ENCODE peak calls at places on chromosomes 16 and 17, in five cellular contexts. F is HCT116, I is K562, Q is SK-N-SH, X is GM12878. G is an unnamed sample.

GRCh38 chr16:48384305-48384981 is 770 bp downstream of the SIAH1 start:
- DNase-seq in X (no peak), F (no peak), Q (peak), I (peak), G (peak)

GRCh38 chr16:49631521-49632041 is 224.3 kb downstream of the ZNF423 start:
- DNase-seq in F (no peak), Q (no peak), I (no peak), X (no peak), G (no peak)

GRCh38 chr16:49588061-49588460 is 214.5 kb downstream of the C16orf78 start:
- DNase-seq in F (no peak), Q (no peak), I (no peak), X (no peak), G (no peak)

GRCh38 chr17:50681260-50682200 is 26.2 kb downstream of the ANKRD40 start:
- DNase-seq in F (peak), X (no peak), Q (peak), I (peak), G (peak)

GRCh38 chr16:11462036-11462435 is 116.8 kb downstream of the RMI2 start:
- DNase-seq in Q (no peak), F (no peak), I (no peak), X (no peak), G (no peak)

GRCh38 chr17:49110504-49110903 is 22.1 kb upstream of the B4GALNT2 start:
- DNase-seq in F (no peak), I (no peak), Q (no peak), X (no peak), G (no peak)

GRCh38 chr16:90048347-90048722 is 28.8 kb downstream of the PRDM7 start:
- DNase-seq in I (no peak), F (no peak), Q (no peak), X (no peak), G (no peak)

GRCh38 chr16:89136931-89137330 is 34.6 kb upstream of the CDH15 start:
- DNase-seq in X (no peak), F (no peak), Q (no peak), I (no peak), G (no peak)

GRCh38 chr17:65278050-65278819 is 141.1 kb downstream of the RGS9 start:
- DNase-seq in Q (peak), X (no peak), I (peak), F (peak), G (peak)

GRCh38 chr17:20289984-20290383 is 177.4 kb downstream of the LGALS9B start:
- DNase-seq in Q (no peak), X (no peak), I (no peak), F (no peak), G (peak)

GRCh38 chr16:14409563-14409962 is 220.5 kb downstream of the PARN start:
- DNase-seq in Q (no peak), X (no peak), I (no peak), F (no peak), G (peak)

GRCh38 chr17:39231587-39232551 is 6.1 kb upstream of the STAC2 start:
- DNase-seq in I (peak), X (no peak), Q (peak), F (no peak), G (no peak)

GRCh38 chr16:88724855-88725555 is 18.7 kb downstream of the CTU2 start:
- DNase-seq in X (no peak), Q (peak), F (no peak), I (no peak), G (no peak)

GRCh38 chr17:63966646-63967265 is 6.0 kb downstream of the SCN4A start:
- DNase-seq in I (no peak), Q (no peak), F (no peak), X (peak), G (no peak)

GRCh38 chr16:86241681-86242080 is 268.6 kb upstream of the FOXF1 start:
- DNase-seq in F (no peak), X (no peak), I (no peak), Q (no peak), G (no peak)

GRCh38 chr16:50093607-50094570 is 28.1 kb downstream of the HEATR3 start:
- DNase-seq in X (no peak), Q (no peak), F (no peak), I (no peak), G (no peak)

GRCh38 chr16:69893086-69893485 is 58.0 kb upstream of the CLEC18A start:
- DNase-seq in X (no peak), I (no peak), Q (no peak), F (no peak), G (no peak)

GRCh38 chr17:51258756-51259573 is 884 bp downstream of the MBTD1 start:
- DNase-seq in X (no peak), Q (no peak), I (peak), F (no peak), G (peak)

GRCh38 chr17:61485067-61485775 is 33.0 kb downstream of the TBX4 start:
- DNase-seq in Q (no peak), I (no peak), X (no peak), F (no peak), G (no peak)

GRCh38 chr17:20211246-20211645 is 202.1 kb downstream of the SPECC1 start:
- DNase-seq in F (no peak), I (no peak), Q (no peak), X (no peak), G (no peak)

GRCh38 chr17:4796550-4796915 is 569 bp downstream of the PSMB6 start:
- DNase-seq in I (peak), X (no peak), Q (peak), F (no peak), G (peak)

GRCh38 chr16:68892214-68892613 is 48.9 kb downstream of the TANGO6 start:
- DNase-seq in I (no peak), Q (no peak), X (no peak), F (no peak), G (no peak)

GRCh38 chr16:75053791-75054555 is 55.1 kb downstream of the ZNRF1 start:
- DNase-seq in I (peak), Q (peak), F (peak), X (no peak), G (peak)

GRCh38 chr17:79732804-79733691 is 2.3 kb downstream of the ENPP7 start:
- DNase-seq in Q (no peak), I (no peak), X (peak), F (no peak), G (peak)
- TF ChIP-seq ZBTB33 in Q (no peak), I (no peak), X (no peak), F (no peak), G (peak)

GRCh38 chr17:2427215-2427614 is 26.4 kb upstream of the MNT start:
- DNase-seq in X (no peak), F (no peak), Q (no peak), I (no peak), G (no peak)

GRCh38 chr17:2420131-2420530 is 19.3 kb upstream of the MNT start:
- DNase-seq in X (no peak), Q (no peak), F (no peak), I (no peak), G (no peak)

GRCh38 chr17:2419526-2419925 is 18.7 kb upstream of the MNT start:
- DNase-seq in I (no peak), X (no peak), Q (no peak), F (no peak), G (no peak)

GRCh38 chr17:2421315-2422147 is 20.7 kb upstream of the MNT start:
- DNase-seq in Q (no peak), X (no peak), F (no peak), I (no peak), G (no peak)

DNA sequence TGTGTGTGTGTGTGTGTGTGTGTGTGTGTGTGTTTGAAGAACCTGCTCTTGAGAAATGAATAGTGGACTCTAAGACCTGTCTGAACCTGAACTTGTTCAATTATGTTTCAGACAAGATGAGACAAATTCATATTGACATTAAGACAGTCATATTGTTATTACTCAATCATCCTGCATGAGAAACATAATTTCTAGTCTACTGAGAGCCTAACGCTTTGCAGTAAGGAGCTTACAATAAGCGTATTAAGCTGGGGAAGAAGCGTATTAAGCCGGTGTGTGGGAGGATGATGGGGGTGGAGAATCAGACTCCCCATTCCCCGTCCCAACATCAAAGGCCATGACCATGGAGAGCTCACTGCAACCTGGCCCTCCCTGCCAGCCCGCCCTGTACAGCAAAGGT is 22.4 kb upstream of the MNT start:
- DNase-seq in X (no peak), F (no peak), I (no peak), Q (no peak), G (no peak)
- TF ChIP-seq ZBTB33 in X (no peak), F (no peak), I (no peak), Q (no peak), G (no peak)

GRCh38 chr17:82959990-82960418 is 119.4 kb upstream of the METRNL start:
- DNase-seq in Q (no peak), X (no peak), I (no peak), F (no peak), G (no peak)

GRCh38 chr17:82960419-82961271 is 118.8 kb upstream of the METRNL start:
- DNase-seq in X (no peak), I (no peak), F (no peak), Q (no peak), G (no peak)

GRCh38 chr17:82957961-82958491 is 118.2 kb upstream of the ZNF750 start:
- DNase-seq in I (no peak), Q (no peak), F (no peak), X (no peak), G (no peak)

GRCh38 chr17:82957469-82957795 is 117.6 kb upstream of the ZNF750 start:
- DNase-seq in X (no peak), I (no peak), Q (no peak), F (no peak), G (no peak)

DNA sequence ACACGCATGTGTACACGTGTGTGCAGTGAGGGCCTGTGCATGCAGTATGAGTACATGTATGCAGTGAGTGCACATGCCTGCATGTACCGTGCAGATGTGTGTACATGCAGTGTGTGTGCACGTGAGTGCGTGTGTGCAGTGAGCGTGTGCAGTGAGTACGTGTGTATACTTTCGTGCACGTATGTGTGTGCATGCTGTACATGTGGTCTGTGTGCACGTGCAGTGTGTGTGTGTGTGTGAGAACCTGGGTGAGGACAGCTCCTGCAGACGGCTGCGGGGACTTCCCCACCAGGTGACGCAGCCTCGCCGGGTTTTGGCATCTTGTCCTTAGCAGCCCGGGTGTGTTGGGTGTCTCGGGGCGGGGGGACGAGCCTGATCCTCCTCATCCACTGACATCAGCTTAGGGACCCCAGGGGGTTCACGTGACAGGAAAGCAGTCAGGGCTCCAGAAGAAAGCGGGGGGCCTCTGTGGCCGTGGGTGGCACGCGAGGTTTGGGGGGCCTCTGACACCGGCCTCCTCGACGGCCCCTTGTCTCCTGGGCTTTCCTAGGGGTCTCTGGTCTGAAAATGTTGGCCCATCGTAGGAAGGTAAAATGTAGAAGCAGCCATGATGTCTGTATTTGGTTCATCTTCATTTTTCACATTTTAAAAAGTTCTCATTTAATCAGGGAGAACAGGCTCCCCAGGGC is 119.6 kb upstream of the ZNF750 start:
- DNase-seq in I (no peak), X (no peak), Q (no peak), F (no peak), G (no peak)
- TF ChIP-seq ZBTB33 in I (no peak), X (no peak), Q (no peak), F (no peak), G (no peak)

GRCh38 chr17:78258323-78259229 is 27.1 kb downstream of the TMEM235 start:
- DNase-seq in X (no peak), Q (peak), I (peak), F (no peak), G (peak)
- TF ChIP-seq ZBTB33 in X (no peak), Q (no peak), I (no peak), F (no peak), G (no peak)

GRCh38 chr17:46917516-46917915 is 5.4 kb upstream of the GOSR2 start:
- DNase-seq in X (no peak), F (no peak), Q (no peak), I (no peak), G (no peak)

GRCh38 chr17:46917041-46917440 is 5.9 kb upstream of the GOSR2 start:
- DNase-seq in F (no peak), I (no peak), X (no peak), Q (no peak), G (no peak)

GRCh38 chr17:46915596-46915995 is 7.4 kb upstream of the GOSR2 start:
- DNase-seq in Q (no peak), I (no peak), F (no peak), X (no peak), G (no peak)

GRCh38 chr17:46916623-46917022 is 6.3 kb upstream of the GOSR2 start:
- DNase-seq in Q (no peak), I (no peak), F (no peak), X (no peak), G (no peak)

DNA sequence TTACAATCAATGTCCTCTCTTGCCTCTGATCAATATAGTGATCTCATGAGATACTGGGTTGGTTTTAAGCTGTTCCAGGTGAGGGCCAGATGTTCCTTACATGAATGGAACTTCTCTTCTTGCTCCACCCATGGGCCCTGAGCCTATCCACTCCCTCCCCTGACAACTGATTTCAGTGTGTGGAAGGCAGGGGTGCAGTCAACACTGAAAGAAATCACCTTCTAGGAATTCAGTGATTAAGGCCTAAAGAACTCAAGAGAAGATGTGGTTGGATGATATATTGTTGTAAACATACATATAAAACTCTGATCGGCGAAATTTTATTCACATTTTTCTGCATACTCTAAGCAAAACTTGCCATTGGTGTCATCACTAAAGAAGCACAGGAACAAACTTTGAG is 6.7 kb upstream of the GOSR2 start:
- DNase-seq in F (no peak), Q (no peak), I (no peak), X (no peak), G (no peak)
- TF ChIP-seq ZBTB33 in F (no peak), Q (no peak), I (no peak), X (no peak), G (no peak)

G was measured in HepG2.